ENCODE peak calls at places on chromosomes 6 and 20, in four cellular contexts. One of them, this sample, is unnamed.

GRCh38 chr6:141421378-141421777 is 711.3 kb upstream of the GJE1 start:
- DNase-seq in naive B cell: no peak
- DNase-seq in OCI-LY7: no peak
- DNase-seq in pancreas: no peak
- DNase-seq in this sample: peak

GRCh38 chr20:62539646-62540045 is 63.9 kb upstream of the GATA5 start:
- DNase-seq in naive B cell: no peak
- DNase-seq in OCI-LY7: no peak
- DNase-seq in pancreas: no peak
- DNase-seq in this sample: no peak

GRCh38 chr6:25006565-25007001 is 70.8 kb upstream of the RIPOR2 start:
- DNase-seq in naive B cell: peak
- DNase-seq in OCI-LY7: peak
- DNase-seq in pancreas: no peak
- DNase-seq in this sample: peak

GRCh38 chr20:46350201-46350985 is 42.1 kb upstream of the CDH22 start:
- DNase-seq in naive B cell: no peak
- DNase-seq in OCI-LY7: peak
- DNase-seq in pancreas: no peak
- DNase-seq in this sample: no peak

GRCh38 chr6:103107985-103108384 is 1714.5 kb downstream of the GRIK2 start:
- DNase-seq in naive B cell: no peak
- DNase-seq in OCI-LY7: no peak
- DNase-seq in pancreas: no peak
- DNase-seq in this sample: no peak

GRCh38 chr6:3327403-3327802 is 68.7 kb downstream of the PSMG4 start:
- DNase-seq in naive B cell: no peak
- DNase-seq in OCI-LY7: no peak
- DNase-seq in pancreas: no peak
- DNase-seq in this sample: no peak

GRCh38 chr6:129135421-129135820 is 252.5 kb downstream of the LAMA2 start:
- DNase-seq in naive B cell: no peak
- DNase-seq in OCI-LY7: no peak
- DNase-seq in pancreas: no peak
- DNase-seq in this sample: no peak

GRCh38 chr6:40695114-40695513 is 108.0 kb upstream of the LRFN2 start:
- DNase-seq in naive B cell: no peak
- DNase-seq in OCI-LY7: no peak
- DNase-seq in pancreas: no peak
- DNase-seq in this sample: no peak

GRCh38 chr20:62581806-62582205 is 60.5 kb upstream of the SLCO4A1 start:
- DNase-seq in naive B cell: no peak
- DNase-seq in OCI-LY7: no peak
- DNase-seq in pancreas: no peak
- DNase-seq in this sample: no peak

GRCh38 chr6:137494281-137494966 is at the start of gene OLIG3:
- DNase-seq in naive B cell: no peak
- DNase-seq in OCI-LY7: no peak
- DNase-seq in pancreas: no peak
- DNase-seq in this sample: no peak

GRCh38 chr20:47586648-47587306 is 85.1 kb downstream of the NCOA3 start:
- DNase-seq in naive B cell: no peak
- DNase-seq in OCI-LY7: no peak
- DNase-seq in pancreas: no peak
- DNase-seq in this sample: no peak

GRCh38 chr20:4472906-4473305 is 248.8 kb upstream of the PRND start:
- DNase-seq in naive B cell: no peak
- DNase-seq in OCI-LY7: no peak
- DNase-seq in pancreas: no peak
- DNase-seq in this sample: no peak

GRCh38 chr6:22025468-22026159 is 271.2 kb downstream of the PRL start:
- DNase-seq in naive B cell: peak
- DNase-seq in OCI-LY7: peak
- DNase-seq in pancreas: no peak
- DNase-seq in this sample: peak